ENCODE peak calls at places on chromosomes 4 and X, in eight cellular contexts. One of them, this sample, is unnamed.

GRCh38 chr4:112152496-112152895 is 7.2 kb downstream of the FAM241A start:
- DNase-seq in neuronal stem cell: no peak
- DNase-seq in pancreas: no peak
- DNase-seq in effector memory CD4-positive, alpha-beta T cell: no peak
- DNase-seq in CD8-positive, alpha-beta T cell: no peak
- DNase-seq in GM23338: no peak
- DNase-seq in A549: no peak
- DNase-seq in CD8-positive, alpha-beta memory T cell: no peak
- DNase-seq in this sample: no peak

GRCh38 chr4:85459736-85460135 is 15.2 kb upstream of the ARHGAP24 start:
- DNase-seq in neuronal stem cell: no peak
- DNase-seq in pancreas: peak
- DNase-seq in effector memory CD4-positive, alpha-beta T cell: no peak
- DNase-seq in CD8-positive, alpha-beta T cell: no peak
- DNase-seq in GM23338: no peak
- DNase-seq in A549: no peak
- DNase-seq in CD8-positive, alpha-beta memory T cell: no peak
- DNase-seq in this sample: peak

GRCh38 chrX:129963729-129964128 is 18.7 kb upstream of the BCORL1 start:
- DNase-seq in neuronal stem cell: no peak
- DNase-seq in pancreas: no peak
- DNase-seq in effector memory CD4-positive, alpha-beta T cell: no peak
- DNase-seq in CD8-positive, alpha-beta T cell: no peak
- DNase-seq in GM23338: no peak
- DNase-seq in A549: no peak
- DNase-seq in CD8-positive, alpha-beta memory T cell: no peak
- DNase-seq in this sample: no peak

GRCh38 chrX:40086569-40087335 is 11.0 kb downstream of the BCOR start:
- DNase-seq in neuronal stem cell: no peak
- DNase-seq in pancreas: no peak
- DNase-seq in effector memory CD4-positive, alpha-beta T cell: no peak
- DNase-seq in CD8-positive, alpha-beta T cell: no peak
- DNase-seq in GM23338: no peak
- DNase-seq in A549: no peak
- DNase-seq in CD8-positive, alpha-beta memory T cell: no peak
- DNase-seq in this sample: peak

GRCh38 chr4:70505152-70505748 is 13.1 kb upstream of the AMTN start:
- DNase-seq in neuronal stem cell: peak
- DNase-seq in pancreas: peak
- DNase-seq in effector memory CD4-positive, alpha-beta T cell: peak
- DNase-seq in CD8-positive, alpha-beta T cell: peak
- DNase-seq in GM23338: peak
- DNase-seq in A549: peak
- DNase-seq in CD8-positive, alpha-beta memory T cell: peak
- DNase-seq in this sample: peak

GRCh38 chr4:152415980-152416379 is 119.9 kb downstream of the FBXW7 start:
- DNase-seq in neuronal stem cell: no peak
- DNase-seq in pancreas: no peak
- DNase-seq in effector memory CD4-positive, alpha-beta T cell: no peak
- DNase-seq in CD8-positive, alpha-beta T cell: no peak
- DNase-seq in GM23338: no peak
- DNase-seq in A549: no peak
- DNase-seq in CD8-positive, alpha-beta memory T cell: no peak
- DNase-seq in this sample: no peak

GRCh38 chrX:101229155-101229554 is 9.6 kb downstream of the DRP2 start:
- DNase-seq in neuronal stem cell: no peak
- DNase-seq in pancreas: no peak
- DNase-seq in effector memory CD4-positive, alpha-beta T cell: no peak
- DNase-seq in CD8-positive, alpha-beta T cell: no peak
- DNase-seq in GM23338: no peak
- DNase-seq in A549: no peak
- DNase-seq in CD8-positive, alpha-beta memory T cell: no peak
- DNase-seq in this sample: no peak

GRCh38 chr4:3445111-3445820 is 3.5 kb downstream of the HGFAC start:
- DNase-seq in neuronal stem cell: no peak
- DNase-seq in pancreas: no peak
- DNase-seq in effector memory CD4-positive, alpha-beta T cell: no peak
- DNase-seq in CD8-positive, alpha-beta T cell: no peak
- DNase-seq in GM23338: no peak
- DNase-seq in A549: no peak
- DNase-seq in CD8-positive, alpha-beta memory T cell: no peak
- DNase-seq in this sample: no peak

GRCh38 chr4:10371869-10372471 is 85.3 kb downstream of the ZNF518B start:
- DNase-seq in neuronal stem cell: no peak
- DNase-seq in pancreas: no peak
- DNase-seq in effector memory CD4-positive, alpha-beta T cell: no peak
- DNase-seq in CD8-positive, alpha-beta T cell: no peak
- DNase-seq in GM23338: peak
- DNase-seq in A549: no peak
- DNase-seq in CD8-positive, alpha-beta memory T cell: no peak
- DNase-seq in this sample: peak

GRCh38 chr4:155371432-155372043 is 5.2 kb downstream of the MAP9 start:
- DNase-seq in neuronal stem cell: no peak
- DNase-seq in pancreas: no peak
- DNase-seq in effector memory CD4-positive, alpha-beta T cell: no peak
- DNase-seq in CD8-positive, alpha-beta T cell: no peak
- DNase-seq in GM23338: peak
- DNase-seq in A549: no peak
- DNase-seq in CD8-positive, alpha-beta memory T cell: no peak
- DNase-seq in this sample: peak

GRCh38 chr4:153988446-153988845 is 199.6 kb upstream of the SFRP2 start:
- DNase-seq in neuronal stem cell: no peak
- DNase-seq in pancreas: no peak
- DNase-seq in effector memory CD4-positive, alpha-beta T cell: no peak
- DNase-seq in CD8-positive, alpha-beta T cell: no peak
- DNase-seq in GM23338: no peak
- DNase-seq in A549: no peak
- DNase-seq in CD8-positive, alpha-beta memory T cell: no peak
- DNase-seq in this sample: no peak

GRCh38 chr4:104531390-104531789 is 36.7 kb upstream of the CXXC4 start:
- DNase-seq in neuronal stem cell: no peak
- DNase-seq in pancreas: no peak
- DNase-seq in effector memory CD4-positive, alpha-beta T cell: no peak
- DNase-seq in CD8-positive, alpha-beta T cell: no peak
- DNase-seq in GM23338: no peak
- DNase-seq in A549: no peak
- DNase-seq in CD8-positive, alpha-beta memory T cell: no peak
- DNase-seq in this sample: no peak

GRCh38 chr4:184363258-184363657 is 111.1 kb downstream of the IRF2 start:
- DNase-seq in neuronal stem cell: no peak
- DNase-seq in pancreas: no peak
- DNase-seq in effector memory CD4-positive, alpha-beta T cell: no peak
- DNase-seq in CD8-positive, alpha-beta T cell: no peak
- DNase-seq in GM23338: no peak
- DNase-seq in A549: no peak
- DNase-seq in CD8-positive, alpha-beta memory T cell: no peak
- DNase-seq in this sample: no peak

GRCh38 chr4:73669410-73670183 is 49.4 kb upstream of the RASSF6 start:
- DNase-seq in neuronal stem cell: no peak
- DNase-seq in pancreas: no peak
- DNase-seq in effector memory CD4-positive, alpha-beta T cell: no peak
- DNase-seq in CD8-positive, alpha-beta T cell: no peak
- DNase-seq in GM23338: no peak
- DNase-seq in A549: no peak
- DNase-seq in CD8-positive, alpha-beta memory T cell: no peak
- DNase-seq in this sample: no peak

GRCh38 chr4:5905714-5906113 is 12.8 kb upstream of the CRMP1 start:
- DNase-seq in neuronal stem cell: no peak
- DNase-seq in pancreas: no peak
- DNase-seq in effector memory CD4-positive, alpha-beta T cell: no peak
- DNase-seq in CD8-positive, alpha-beta T cell: no peak
- DNase-seq in GM23338: peak
- DNase-seq in A549: no peak
- DNase-seq in CD8-positive, alpha-beta memory T cell: no peak
- DNase-seq in this sample: no peak
- H3K27ac ChIP-seq in neuronal stem cell: no peak
- H3K27ac ChIP-seq in pancreas: no peak
- H3K27ac ChIP-seq in effector memory CD4-positive, alpha-beta T cell: no peak
- H3K27ac ChIP-seq in CD8-positive, alpha-beta T cell: no peak
- H3K27ac ChIP-seq in GM23338: no peak
- H3K27ac ChIP-seq in A549: no peak
- H3K27ac ChIP-seq in CD8-positive, alpha-beta memory T cell: no peak
- H3K27ac ChIP-seq in this sample: no peak

DNA sequence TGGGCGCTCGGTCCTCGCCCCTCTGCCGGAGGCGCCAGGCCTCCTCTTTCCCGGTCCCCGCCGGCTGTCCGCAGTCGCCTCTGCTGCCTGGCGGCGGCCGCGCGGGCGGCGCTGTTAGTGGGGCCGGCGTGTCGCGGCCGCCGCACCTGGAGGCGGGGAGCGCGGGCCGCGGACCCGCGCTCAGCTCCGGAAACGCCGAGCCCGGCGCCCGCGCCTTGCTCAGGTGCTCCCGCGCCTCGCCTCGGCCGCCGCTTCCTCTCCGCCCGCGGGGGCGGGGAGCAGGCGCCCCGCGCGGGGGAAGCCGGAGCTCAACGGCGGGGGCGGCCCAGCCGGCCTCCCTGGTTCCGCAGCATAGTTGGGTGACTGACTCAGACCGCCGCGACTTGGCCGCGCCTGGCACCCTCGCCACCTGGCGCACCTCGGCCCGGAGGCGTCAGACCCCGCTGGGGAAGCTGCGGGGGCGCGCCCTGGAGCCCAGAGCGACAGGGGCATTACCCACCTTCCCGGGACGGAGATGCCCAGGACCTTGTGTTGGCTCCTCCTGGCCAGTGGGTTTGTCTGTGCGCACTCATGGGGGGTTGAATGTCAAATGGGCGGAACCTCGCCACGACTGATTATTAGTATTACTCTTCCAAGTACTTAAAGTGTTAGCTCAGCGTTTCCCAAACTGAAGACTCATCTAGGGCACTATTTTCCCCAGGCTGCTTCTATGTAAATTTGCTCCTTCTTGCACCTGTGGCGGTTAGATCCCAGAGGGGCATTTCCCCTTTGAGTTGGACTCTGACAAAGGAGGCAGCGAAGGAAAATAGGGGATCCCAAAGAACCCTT is at the start of gene ARAP2:
- DNase-seq in neuronal stem cell: peak
- DNase-seq in pancreas: peak
- DNase-seq in effector memory CD4-positive, alpha-beta T cell: peak
- DNase-seq in CD8-positive, alpha-beta T cell: peak
- DNase-seq in GM23338: peak
- DNase-seq in A549: peak
- DNase-seq in CD8-positive, alpha-beta memory T cell: peak
- DNase-seq in this sample: peak
- H3K27ac ChIP-seq in neuronal stem cell: no peak
- H3K27ac ChIP-seq in pancreas: peak
- H3K27ac ChIP-seq in effector memory CD4-positive, alpha-beta T cell: peak
- H3K27ac ChIP-seq in CD8-positive, alpha-beta T cell: peak
- H3K27ac ChIP-seq in GM23338: no peak
- H3K27ac ChIP-seq in A549: peak
- H3K27ac ChIP-seq in CD8-positive, alpha-beta memory T cell: peak
- H3K27ac ChIP-seq in this sample: peak

GRCh38 chrX:14964500-14964899 is 91.3 kb downstream of the MOSPD2 start:
- DNase-seq in neuronal stem cell: no peak
- DNase-seq in pancreas: no peak
- DNase-seq in effector memory CD4-positive, alpha-beta T cell: no peak
- DNase-seq in CD8-positive, alpha-beta T cell: no peak
- DNase-seq in GM23338: no peak
- DNase-seq in A549: no peak
- DNase-seq in CD8-positive, alpha-beta memory T cell: no peak
- DNase-seq in this sample: no peak
- H3K27ac ChIP-seq in neuronal stem cell: no peak
- H3K27ac ChIP-seq in pancreas: no peak
- H3K27ac ChIP-seq in effector memory CD4-positive, alpha-beta T cell: no peak
- H3K27ac ChIP-seq in CD8-positive, alpha-beta T cell: no peak
- H3K27ac ChIP-seq in GM23338: no peak
- H3K27ac ChIP-seq in A549: no peak
- H3K27ac ChIP-seq in CD8-positive, alpha-beta memory T cell: no peak
- H3K27ac ChIP-seq in this sample: peak

GRCh38 chr4:158811216-158811540 is 42.4 kb downstream of the FNIP2 start:
- DNase-seq in neuronal stem cell: no peak
- DNase-seq in pancreas: no peak
- DNase-seq in effector memory CD4-positive, alpha-beta T cell: no peak
- DNase-seq in CD8-positive, alpha-beta T cell: no peak
- DNase-seq in GM23338: no peak
- DNase-seq in A549: no peak
- DNase-seq in CD8-positive, alpha-beta memory T cell: no peak
- DNase-seq in this sample: no peak
- H3K27ac ChIP-seq in neuronal stem cell: no peak
- H3K27ac ChIP-seq in pancreas: peak
- H3K27ac ChIP-seq in effector memory CD4-positive, alpha-beta T cell: no peak
- H3K27ac ChIP-seq in CD8-positive, alpha-beta T cell: no peak
- H3K27ac ChIP-seq in GM23338: no peak
- H3K27ac ChIP-seq in A549: peak
- H3K27ac ChIP-seq in CD8-positive, alpha-beta memory T cell: no peak
- H3K27ac ChIP-seq in this sample: peak

GRCh38 chrX:134821901-134822300 is 163.6 kb upstream of the PLAC1 start:
- DNase-seq in neuronal stem cell: no peak
- DNase-seq in pancreas: no peak
- DNase-seq in effector memory CD4-positive, alpha-beta T cell: no peak
- DNase-seq in CD8-positive, alpha-beta T cell: no peak
- DNase-seq in GM23338: no peak
- DNase-seq in A549: no peak
- DNase-seq in CD8-positive, alpha-beta memory T cell: no peak
- DNase-seq in this sample: no peak

GRCh38 chrX:134821370-134821769 is 163.1 kb upstream of the PLAC1 start:
- DNase-seq in neuronal stem cell: no peak
- DNase-seq in pancreas: no peak
- DNase-seq in effector memory CD4-positive, alpha-beta T cell: no peak
- DNase-seq in CD8-positive, alpha-beta T cell: no peak
- DNase-seq in GM23338: peak
- DNase-seq in A549: no peak
- DNase-seq in CD8-positive, alpha-beta memory T cell: no peak
- DNase-seq in this sample: no peak
- H3K27ac ChIP-seq in neuronal stem cell: no peak
- H3K27ac ChIP-seq in pancreas: no peak
- H3K27ac ChIP-seq in effector memory CD4-positive, alpha-beta T cell: no peak
- H3K27ac ChIP-seq in CD8-positive, alpha-beta T cell: no peak
- H3K27ac ChIP-seq in GM23338: no peak
- H3K27ac ChIP-seq in A549: no peak
- H3K27ac ChIP-seq in CD8-positive, alpha-beta memory T cell: no peak
- H3K27ac ChIP-seq in this sample: no peak